ENCODE peak calls at places on chromosomes 7 and 10, in seven cellular contexts. I is mucosa of gallbladder; Q is CD4-positive, alpha-beta T cell; O is GM03348; A is adrenal gland; L is GF-D8; Y is stimulated activated CD8-positive, alpha-beta memory T cell treated with anti-CD3 and anti-CD28 coated beads, Interleukin-2, amount 100 ng/mL, for 48 hours. J is an unnamed sample.

GRCh38 chr10:74050653-74051052 is 52.7 kb downstream of the VCL start:
- DNase-seq in I (no peak), Q (no peak), O (no peak), A (no peak), L (no peak), Y (no peak), J (no peak)

GRCh38 chr10:20624642-20625041 is 272.5 kb downstream of the NEBL start:
- DNase-seq in I (peak), Q (no peak), O (peak), A (no peak), L (no peak), Y (no peak), J (peak)

GRCh38 chr7:1210979-1211608 is 21.6 kb upstream of the UNCX start:
- DNase-seq in I (no peak), Q (no peak), O (no peak), A (no peak), L (no peak), Y (no peak), J (no peak)

GRCh38 chr10:62027841-62028501 is 126.5 kb downstream of the ARID5B start:
- DNase-seq in I (no peak), Q (no peak), O (no peak), A (no peak), L (no peak), Y (no peak), J (no peak)

GRCh38 chr10:112526906-112527305 is 79.9 kb downstream of the VTI1A start:
- DNase-seq in I (no peak), Q (no peak), O (no peak), A (no peak), L (no peak), Y (no peak), J (no peak)

GRCh38 chr7:154817224-154817896 is 185.6 kb downstream of the PAXIP1 start:
- DNase-seq in I (no peak), Q (no peak), O (no peak), A (no peak), L (no peak), Y (no peak), J (no peak)

GRCh38 chr7:41880107-41880506 is 177.2 kb upstream of the INHBA start:
- DNase-seq in I (peak), Q (no peak), O (peak), A (peak), L (no peak), Y (no peak), J (peak)

GRCh38 chr10:102184606-102185005 is 32.4 kb downstream of the NOLC1 start:
- DNase-seq in I (no peak), Q (no peak), O (no peak), A (no peak), L (no peak), Y (no peak), J (no peak)

GRCh38 chr10:1169186-1169885 is 113.2 kb downstream of the WDR37 start:
- DNase-seq in I (no peak), Q (no peak), O (no peak), A (no peak), L (no peak), Y (no peak), J (no peak)

GRCh38 chr10:114905450-114905849 is 32.5 kb upstream of the TRUB1 start:
- DNase-seq in I (no peak), Q (no peak), O (no peak), A (no peak), L (no peak), Y (no peak), J (peak)

GRCh38 chr10:70596110-70596798 is 6.3 kb downstream of the PRF1 start:
- DNase-seq in I (peak), Q (no peak), O (no peak), A (no peak), L (no peak), Y (no peak), J (no peak)

GRCh38 chr7:76283254-76284159 is 19.0 kb upstream of the HSPB1 start:
- DNase-seq in I (no peak), Q (no peak), O (no peak), A (no peak), L (no peak), Y (no peak), J (no peak)

GRCh38 chr7:66970310-66970709 is 25.1 kb downstream of the SBDS start:
- DNase-seq in I (no peak), Q (no peak), O (no peak), A (no peak), L (no peak), Y (no peak), J (no peak)